ENCODE peak calls at places on chromosomes 13 and 19, in five cellular contexts. One of them, this sample, is unnamed.

GRCh38 chr19:2087621-2088100 is 8.5 kb downstream of the MOB3A start:
- DNase-seq in H1: no peak
- DNase-seq in hepatocyte: no peak
- DNase-seq in stomach: no peak
- DNase-seq in HL-60: peak
- DNase-seq in this sample: no peak

GRCh38 chr13:102799544-102800144 is 725 bp downstream of the BIVM start:
- DNase-seq in stomach: peak
- DNase-seq in hepatocyte: peak
- DNase-seq in HL-60: peak
- DNase-seq in H1: no peak
- DNase-seq in this sample: peak

GRCh38 chr19:58033741-58034475 is at the start of gene ZSCAN1:
- DNase-seq in HL-60: no peak
- DNase-seq in hepatocyte: peak
- DNase-seq in H1: peak
- DNase-seq in stomach: peak
- DNase-seq in this sample: peak

GRCh38 chr13:95123726-95124125 is 177.5 kb downstream of the ABCC4 start:
- DNase-seq in stomach: no peak
- DNase-seq in H1: no peak
- DNase-seq in hepatocyte: peak
- DNase-seq in HL-60: no peak
- DNase-seq in this sample: no peak

GRCh38 chr13:50122465-50122864 is 107.2 kb downstream of the KCNRG start:
- DNase-seq in hepatocyte: no peak
- DNase-seq in HL-60: peak
- DNase-seq in stomach: no peak
- DNase-seq in H1: no peak
- DNase-seq in this sample: no peak

GRCh38 chr13:98613591-98613990 is 36.7 kb upstream of the STK24 start:
- DNase-seq in stomach: no peak
- DNase-seq in H1: no peak
- DNase-seq in hepatocyte: no peak
- DNase-seq in HL-60: no peak
- DNase-seq in this sample: no peak

GRCh38 chr19:34481861-34482379 is 362 bp downstream of the WTIP start:
- DNase-seq in hepatocyte: no peak
- DNase-seq in H1: peak
- DNase-seq in HL-60: no peak
- DNase-seq in stomach: no peak
- DNase-seq in this sample: no peak

GRCh38 chr19:9848761-9849160 is 13.6 kb downstream of the PIN1 start:
- DNase-seq in stomach: no peak
- DNase-seq in HL-60: no peak
- DNase-seq in H1: no peak
- DNase-seq in hepatocyte: no peak
- DNase-seq in this sample: no peak

GRCh38 chr13:100597253-100597652 is 8.7 kb upstream of the GGACT start:
- DNase-seq in H1: no peak
- DNase-seq in HL-60: no peak
- DNase-seq in stomach: no peak
- DNase-seq in hepatocyte: no peak
- DNase-seq in this sample: no peak

GRCh38 chr19:51327066-51327985 is 14.6 kb downstream of the VSIG10L start:
- DNase-seq in hepatocyte: peak
- DNase-seq in HL-60: peak
- DNase-seq in H1: peak
- DNase-seq in stomach: peak
- DNase-seq in this sample: peak

GRCh38 chr19:19170053-19170945 is at the start of gene MEF2B:
- DNase-seq in hepatocyte: peak
- DNase-seq in HL-60: no peak
- DNase-seq in H1: peak
- DNase-seq in stomach: peak
- DNase-seq in this sample: peak

GRCh38 chr19:18939922-18940775 is 868 bp downstream of the HOMER3 start:
- DNase-seq in stomach: peak
- DNase-seq in hepatocyte: peak
- DNase-seq in HL-60: no peak
- DNase-seq in H1: peak
- DNase-seq in this sample: no peak

GRCh38 chr13:113528101-113528797 is 37.7 kb upstream of the DCUN1D2 start:
- DNase-seq in hepatocyte: no peak
- DNase-seq in HL-60: peak
- DNase-seq in stomach: peak
- DNase-seq in H1: no peak
- DNase-seq in this sample: no peak

GRCh38 chr19:14677464-14677863 is 2.8 kb upstream of the ADGRE3 start:
- DNase-seq in hepatocyte: no peak
- DNase-seq in H1: no peak
- DNase-seq in stomach: no peak
- DNase-seq in HL-60: no peak
- DNase-seq in this sample: no peak

GRCh38 chr19:11377237-11377636 is 2.8 kb downstream of the SWSAP1 start:
- DNase-seq in HL-60: peak
- DNase-seq in H1: no peak
- DNase-seq in hepatocyte: peak
- DNase-seq in stomach: no peak
- DNase-seq in this sample: no peak

GRCh38 chr13:34617684-34618083 is 324.4 kb upstream of the NBEA start:
- DNase-seq in hepatocyte: no peak
- DNase-seq in HL-60: no peak
- DNase-seq in H1: no peak
- DNase-seq in stomach: no peak
- DNase-seq in this sample: no peak

GRCh38 chr19:30870861-30871260 is 478.4 kb downstream of the TSHZ3 start:
- DNase-seq in hepatocyte: peak
- DNase-seq in stomach: no peak
- DNase-seq in H1: no peak
- DNase-seq in HL-60: no peak
- DNase-seq in this sample: no peak

GRCh38 chr19:35938282-35939224 is 2.4 kb downstream of the LRFN3 start:
- DNase-seq in stomach: no peak
- DNase-seq in hepatocyte: no peak
- DNase-seq in H1: no peak
- DNase-seq in HL-60: no peak
- DNase-seq in this sample: no peak

GRCh38 chr13:35957174-35957867 is 173.9 kb downstream of the DCLK1 start:
- DNase-seq in HL-60: no peak
- DNase-seq in stomach: no peak
- DNase-seq in H1: no peak
- DNase-seq in hepatocyte: no peak
- DNase-seq in this sample: no peak

GRCh38 chr19:9863759-9864158 is 28.6 kb downstream of the PIN1 start:
- DNase-seq in HL-60: no peak
- DNase-seq in H1: no peak
- DNase-seq in hepatocyte: no peak
- DNase-seq in stomach: no peak
- DNase-seq in this sample: no peak

GRCh38 chr19:9018163-9018875 is 8.1 kb upstream of the MUC16 start:
- DNase-seq in H1: no peak
- DNase-seq in stomach: no peak
- DNase-seq in HL-60: no peak
- DNase-seq in hepatocyte: no peak
- DNase-seq in this sample: no peak

GRCh38 chr13:99796175-99796819 is 175.3 kb downstream of the ZIC5 start:
- DNase-seq in H1: peak
- DNase-seq in HL-60: peak
- DNase-seq in hepatocyte: peak
- DNase-seq in stomach: no peak
- DNase-seq in this sample: no peak

GRCh38 chr13:89066868-89067466 is 1395.8 kb downstream of the SLITRK5 start:
- DNase-seq in HL-60: peak
- DNase-seq in hepatocyte: peak
- DNase-seq in H1: no peak
- DNase-seq in stomach: no peak
- DNase-seq in this sample: no peak

GRCh38 chr19:19406878-19407639 is 1.6 kb downstream of the GATAD2A start:
- DNase-seq in HL-60: peak
- DNase-seq in hepatocyte: peak
- DNase-seq in stomach: peak
- DNase-seq in H1: no peak
- DNase-seq in this sample: peak

GRCh38 chr13:28401303-28402056 is 93.4 kb downstream of the FLT1 start:
- DNase-seq in hepatocyte: no peak
- DNase-seq in H1: no peak
- DNase-seq in stomach: no peak
- DNase-seq in HL-60: no peak
- DNase-seq in this sample: no peak
- H3K27ac ChIP-seq in hepatocyte: no peak
- H3K27ac ChIP-seq in H1: no peak
- H3K27ac ChIP-seq in stomach: no peak
- H3K27ac ChIP-seq in HL-60: no peak
- H3K27ac ChIP-seq in this sample: no peak

GRCh38 chr19:37719927-37720265 is 335 bp upstream of the ZNF607 start:
- DNase-seq in H1: no peak
- DNase-seq in hepatocyte: no peak
- DNase-seq in HL-60: no peak
- DNase-seq in stomach: no peak
- DNase-seq in this sample: no peak
- H3K4me3 ChIP-seq in H1: peak
- H3K4me3 ChIP-seq in hepatocyte: peak
- H3K4me3 ChIP-seq in HL-60: peak
- H3K4me3 ChIP-seq in stomach: peak
- H3K4me3 ChIP-seq in this sample: peak

GRCh38 chr13:110419391-110419791 is 112.3 kb downstream of the COL4A2 start:
- DNase-seq in hepatocyte: no peak
- DNase-seq in HL-60: no peak
- DNase-seq in H1: no peak
- DNase-seq in stomach: no peak
- DNase-seq in this sample: no peak
- H3K27ac ChIP-seq in hepatocyte: no peak
- H3K27ac ChIP-seq in HL-60: no peak
- H3K27ac ChIP-seq in H1: no peak
- H3K27ac ChIP-seq in stomach: peak
- H3K27ac ChIP-seq in this sample: peak

GRCh38 chr19:55085923-55086715 is 10.4 kb downstream of the EPS8L1 start:
- DNase-seq in HL-60: no peak
- DNase-seq in stomach: no peak
- DNase-seq in hepatocyte: no peak
- DNase-seq in H1: peak
- DNase-seq in this sample: no peak
- H3K4me3 ChIP-seq in HL-60: no peak
- H3K4me3 ChIP-seq in stomach: peak
- H3K4me3 ChIP-seq in hepatocyte: peak
- H3K4me3 ChIP-seq in H1: peak
- H3K4me3 ChIP-seq in this sample: peak

DNA sequence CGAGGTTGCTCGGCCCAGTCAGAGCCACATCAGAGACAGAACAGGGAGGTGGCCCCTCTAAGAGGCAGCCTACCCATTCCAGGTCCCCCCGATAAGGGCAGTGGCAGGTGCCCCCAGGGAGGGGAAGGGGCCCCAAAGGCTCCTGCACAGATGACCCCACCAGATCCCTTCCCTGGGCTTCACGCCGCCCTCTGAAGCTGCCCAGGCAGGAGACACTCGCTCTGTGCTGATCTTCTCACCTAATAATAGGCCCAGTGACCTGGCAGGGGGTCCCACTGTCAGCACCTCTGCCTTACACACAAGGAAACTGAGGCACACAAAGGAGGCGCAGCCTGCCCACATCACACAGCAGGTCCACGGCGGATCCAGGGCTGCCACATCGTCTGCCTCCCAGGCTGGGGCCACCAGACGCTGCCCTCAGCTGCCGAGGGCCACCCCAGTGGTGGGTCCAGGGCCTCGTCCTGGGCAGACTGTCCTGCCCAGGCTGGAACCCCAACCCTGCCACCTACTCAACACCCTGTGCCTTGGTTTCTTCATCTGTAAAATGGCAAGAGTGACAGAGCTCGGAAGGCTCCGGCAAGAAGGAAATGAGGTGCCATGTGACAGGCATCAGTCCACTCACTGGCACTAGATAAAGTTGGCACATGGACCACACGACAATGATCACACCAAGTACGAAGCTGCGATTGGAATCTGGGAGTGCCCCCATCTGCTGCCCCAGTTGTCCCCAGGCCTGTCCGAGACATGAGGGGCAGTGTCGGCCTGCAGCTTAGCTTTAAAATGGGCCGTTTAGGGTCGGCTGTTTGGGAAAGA is 56.5 kb downstream of the KLF2 start:
- DNase-seq in hepatocyte: no peak
- DNase-seq in stomach: no peak
- DNase-seq in H1: no peak
- DNase-seq in HL-60: no peak
- DNase-seq in this sample: peak
- H3K27ac ChIP-seq in hepatocyte: no peak
- H3K27ac ChIP-seq in stomach: peak
- H3K27ac ChIP-seq in H1: no peak
- H3K27ac ChIP-seq in HL-60: no peak
- H3K27ac ChIP-seq in this sample: peak